ENCODE peak calls at places on chromosomes 1 and 21, in five cellular contexts. One of them, this sample, is unnamed.

GRCh38 chr1:20974951-20975350 is 187.8 kb upstream of the HP1BP3 start:
- DNase-seq in GM23338: no peak
- DNase-seq in A549: no peak
- DNase-seq in SK-N-SH: no peak
- DNase-seq in K562: no peak
- DNase-seq in this sample: no peak

GRCh38 chr1:158146165-158146564 is 34.5 kb upstream of the CD1D start:
- DNase-seq in GM23338: no peak
- DNase-seq in A549: peak; percentile 23
- DNase-seq in SK-N-SH: no peak
- DNase-seq in K562: no peak
- DNase-seq in this sample: no peak

GRCh38 chr1:202018476-202019234 is 8.3 kb downstream of the ELF3 start:
- DNase-seq in GM23338: peak; percentile 33
- DNase-seq in A549: peak; percentile 99
- DNase-seq in SK-N-SH: no peak
- DNase-seq in K562: peak; percentile 93
- DNase-seq in this sample: peak; percentile 82

GRCh38 chr1:10082785-10083479 is 50.2 kb downstream of the UBE4B start:
- DNase-seq in GM23338: no peak
- DNase-seq in A549: no peak
- DNase-seq in SK-N-SH: no peak
- DNase-seq in K562: no peak
- DNase-seq in this sample: no peak

GRCh38 chr1:100277866-100278265 is 11.8 kb downstream of the RTCA start:
- DNase-seq in GM23338: no peak
- DNase-seq in A549: peak; percentile 10
- DNase-seq in SK-N-SH: no peak
- DNase-seq in K562: peak; percentile 21
- DNase-seq in this sample: no peak

GRCh38 chr21:39263372-39263771 is 50.1 kb downstream of the BRWD1 start:
- DNase-seq in GM23338: no peak
- DNase-seq in A549: no peak
- DNase-seq in SK-N-SH: no peak
- DNase-seq in K562: no peak
- DNase-seq in this sample: no peak

GRCh38 chr1:229848762-229849677 is 218.0 kb upstream of the GALNT2 start:
- DNase-seq in GM23338: peak; percentile 73
- DNase-seq in A549: peak; percentile 47
- DNase-seq in SK-N-SH: peak; percentile 48
- DNase-seq in K562: peak; percentile 67
- DNase-seq in this sample: no peak

GRCh38 chr21:39125752-39126485 is 57.3 kb downstream of the PSMG1 start:
- DNase-seq in GM23338: peak; percentile 88
- DNase-seq in A549: peak; percentile 59
- DNase-seq in SK-N-SH: peak; percentile 70
- DNase-seq in K562: no peak
- DNase-seq in this sample: peak; percentile 30

GRCh38 chr1:87151500-87152421 is 176.9 kb upstream of the LMO4 start:
- DNase-seq in GM23338: peak; percentile 90
- DNase-seq in A549: no peak
- DNase-seq in SK-N-SH: no peak
- DNase-seq in K562: peak; percentile 44
- DNase-seq in this sample: no peak

GRCh38 chr1:236284291-236284711 is 2.5 kb upstream of the ERO1B start:
- DNase-seq in GM23338: peak; percentile 5
- DNase-seq in A549: no peak
- DNase-seq in SK-N-SH: no peak
- DNase-seq in K562: no peak
- DNase-seq in this sample: no peak

GRCh38 chr1:160682983-160683886 is 28.4 kb downstream of the CD48 start:
- DNase-seq in GM23338: no peak
- DNase-seq in A549: no peak
- DNase-seq in SK-N-SH: no peak
- DNase-seq in K562: no peak
- DNase-seq in this sample: no peak

GRCh38 chr1:235253219-235253640 is 74.7 kb downstream of the ARID4B start:
- DNase-seq in GM23338: peak; percentile 89
- DNase-seq in A549: peak; percentile 73
- DNase-seq in SK-N-SH: peak; percentile 50
- DNase-seq in K562: peak; percentile 36
- DNase-seq in this sample: peak; percentile 69

GRCh38 chr1:229452956-229453801 is 19.3 kb upstream of the ACTA1 start:
- DNase-seq in GM23338: peak; percentile 49
- DNase-seq in A549: peak; percentile 63
- DNase-seq in SK-N-SH: no peak
- DNase-seq in K562: no peak
- DNase-seq in this sample: peak; percentile 2

GRCh38 chr1:97827887-97828286 is 92.9 kb downstream of the DPYD start:
- DNase-seq in GM23338: peak; percentile 45
- DNase-seq in A549: no peak
- DNase-seq in SK-N-SH: no peak
- DNase-seq in K562: no peak
- DNase-seq in this sample: no peak

GRCh38 chr1:224377676-224378006 is 21.0 kb downstream of the CNIH4 start:
- DNase-seq in GM23338: no peak
- DNase-seq in A549: no peak
- DNase-seq in SK-N-SH: no peak
- DNase-seq in K562: no peak
- DNase-seq in this sample: no peak

GRCh38 chr1:59917026-59917784 is 9.4 kb downstream of the CYP2J2 start:
- DNase-seq in GM23338: no peak
- DNase-seq in A549: no peak
- DNase-seq in SK-N-SH: no peak
- DNase-seq in K562: no peak
- DNase-seq in this sample: no peak

GRCh38 chr1:187454010-187454409 is 625.3 kb downstream of the PLA2G4A start:
- DNase-seq in GM23338: no peak
- DNase-seq in A549: no peak
- DNase-seq in SK-N-SH: no peak
- DNase-seq in K562: no peak
- DNase-seq in this sample: no peak

GRCh38 chr21:35563885-35564451 is 496.4 kb downstream of the SETD4 start:
- DNase-seq in GM23338: no peak
- DNase-seq in A549: no peak
- DNase-seq in SK-N-SH: no peak
- DNase-seq in K562: no peak
- DNase-seq in this sample: no peak

GRCh38 chr1:236064674-236065508 is at the start of gene NID1:
- DNase-seq in GM23338: peak; percentile 91
- DNase-seq in A549: peak; percentile 35
- DNase-seq in SK-N-SH: peak; percentile 88
- DNase-seq in K562: no peak
- DNase-seq in this sample: no peak

GRCh38 chr21:41396452-41397107 is 29.5 kb upstream of the MX1 start:
- DNase-seq in GM23338: peak; percentile 18
- DNase-seq in A549: no peak
- DNase-seq in SK-N-SH: no peak
- DNase-seq in K562: no peak
- DNase-seq in this sample: no peak

GRCh38 chr1:36522021-36522420 is 39.3 kb upstream of the CSF3R start:
- DNase-seq in GM23338: no peak
- DNase-seq in A549: no peak
- DNase-seq in SK-N-SH: no peak
- DNase-seq in K562: no peak
- DNase-seq in this sample: no peak

GRCh38 chr1:73044241-73044640 is 761.9 kb upstream of the NEGR1 start:
- DNase-seq in GM23338: no peak
- DNase-seq in A549: no peak
- DNase-seq in SK-N-SH: no peak
- DNase-seq in K562: no peak
- DNase-seq in this sample: no peak

GRCh38 chr1:41683681-41684500 is 199.4 kb upstream of the EDN2 start:
- DNase-seq in GM23338: no peak
- DNase-seq in A549: no peak
- DNase-seq in SK-N-SH: no peak
- DNase-seq in K562: peak; percentile 23
- DNase-seq in this sample: no peak

GRCh38 chr1:156859523-156860112 is 701 bp upstream of the INSRR start:
- DNase-seq in GM23338: peak; percentile 55
- DNase-seq in A549: peak; percentile 24
- DNase-seq in SK-N-SH: peak; percentile 61
- DNase-seq in K562: no peak
- DNase-seq in this sample: no peak

GRCh38 chr1:63042278-63042677 is 258.3 kb downstream of the ATG4C start:
- DNase-seq in GM23338: peak; percentile 25
- DNase-seq in A549: no peak
- DNase-seq in SK-N-SH: no peak
- DNase-seq in K562: no peak
- DNase-seq in this sample: no peak

GRCh38 chr1:89834078-89834704 is 13.4 kb downstream of the LRRC8D start:
- DNase-seq in GM23338: no peak
- DNase-seq in A549: no peak
- DNase-seq in SK-N-SH: no peak
- DNase-seq in K562: no peak
- DNase-seq in this sample: no peak

GRCh38 chr1:15248238-15248637 is 1.2 kb downstream of the FHAD1 start:
- DNase-seq in GM23338: no peak
- DNase-seq in A549: no peak
- DNase-seq in SK-N-SH: no peak
- DNase-seq in K562: no peak
- DNase-seq in this sample: no peak

GRCh38 chr1:90591355-90591969 is 125.6 kb downstream of the BARHL2 start:
- DNase-seq in GM23338: no peak
- DNase-seq in A549: no peak
- DNase-seq in SK-N-SH: no peak
- DNase-seq in K562: no peak
- DNase-seq in this sample: no peak

GRCh38 chr1:24416666-24417391 is 1.2 kb downstream of the NIPAL3 start:
- DNase-seq in GM23338: peak; percentile 35
- DNase-seq in A549: no peak
- DNase-seq in SK-N-SH: no peak
- DNase-seq in K562: peak; percentile 53
- DNase-seq in this sample: peak; percentile 64

GRCh38 chr21:44813727-44814126 is 4.1 kb downstream of the SUMO3 start:
- DNase-seq in GM23338: no peak
- DNase-seq in A549: no peak
- DNase-seq in SK-N-SH: no peak
- DNase-seq in K562: no peak
- DNase-seq in this sample: no peak

GRCh38 chr1:209530990-209531389 is 52.5 kb upstream of the CAMK1G start:
- DNase-seq in GM23338: no peak
- DNase-seq in A549: no peak
- DNase-seq in SK-N-SH: no peak
- DNase-seq in K562: no peak
- DNase-seq in this sample: no peak

GRCh38 chr1:183363967-183364366 is 54.2 kb downstream of the NMNAT2 start:
- DNase-seq in GM23338: no peak
- DNase-seq in A549: no peak
- DNase-seq in SK-N-SH: no peak
- DNase-seq in K562: no peak
- DNase-seq in this sample: no peak

GRCh38 chr1:85585845-85586244 is 5.3 kb downstream of the CCN1 start:
- DNase-seq in GM23338: no peak
- DNase-seq in A549: no peak
- DNase-seq in SK-N-SH: no peak
- DNase-seq in K562: no peak
- DNase-seq in this sample: peak; percentile 51

GRCh38 chr21:17640821-17641220 is 28.1 kb upstream of the BTG3 start:
- DNase-seq in GM23338: no peak
- DNase-seq in A549: no peak
- DNase-seq in SK-N-SH: no peak
- DNase-seq in K562: no peak
- DNase-seq in this sample: no peak

GRCh38 chr1:192607836-192608235 is 28.1 kb upstream of the RGS13 start:
- DNase-seq in GM23338: no peak
- DNase-seq in A549: no peak
- DNase-seq in SK-N-SH: no peak
- DNase-seq in K562: no peak
- DNase-seq in this sample: no peak

GRCh38 chr1:192604979-192605620 is 29.5 kb downstream of the RGS1 start:
- DNase-seq in GM23338: no peak
- DNase-seq in A549: no peak
- DNase-seq in SK-N-SH: no peak
- DNase-seq in K562: no peak
- DNase-seq in this sample: no peak

GRCh38 chr1:192608671-192609070 is 27.3 kb upstream of the RGS13 start:
- DNase-seq in GM23338: no peak
- DNase-seq in A549: no peak
- DNase-seq in SK-N-SH: no peak
- DNase-seq in K562: no peak
- DNase-seq in this sample: no peak

GRCh38 chr1:192610114-192610958 is 25.6 kb upstream of the RGS13 start:
- DNase-seq in GM23338: peak; percentile 35
- DNase-seq in A549: peak; percentile 21
- DNase-seq in SK-N-SH: peak; percentile 21
- DNase-seq in K562: no peak
- DNase-seq in this sample: no peak

GRCh38 chr1:192609110-192610079 is 26.6 kb upstream of the RGS13 start:
- DNase-seq in GM23338: no peak
- DNase-seq in A549: no peak
- DNase-seq in SK-N-SH: no peak
- DNase-seq in K562: no peak
- DNase-seq in this sample: no peak
- TF ChIP-seq REST in GM23338: no peak
- TF ChIP-seq REST in A549: no peak
- TF ChIP-seq REST in SK-N-SH: no peak
- TF ChIP-seq REST in K562: no peak
- TF ChIP-seq REST in this sample: no peak

GRCh38 chr1:226574591-226575435 is 26.2 kb downstream of the STUM start:
- DNase-seq in GM23338: no peak
- DNase-seq in A549: no peak
- DNase-seq in SK-N-SH: no peak
- DNase-seq in K562: no peak
- DNase-seq in this sample: no peak
- H3K4me1 ChIP-seq in GM23338: no peaks in the 10 kb centered on the region
- H3K4me1 ChIP-seq in A549: no peaks in the 10 kb centered on the region
- H3K4me1 ChIP-seq in SK-N-SH: peaks cover 9% of the 10 kb centered on the region
- H3K4me1 ChIP-seq in K562: peaks cover 3% of the 10 kb centered on the region
- H3K4me1 ChIP-seq in this sample: no peaks in the 10 kb centered on the region

GRCh38 chr21:32519945-32520884 is 65.1 kb downstream of the TCP10L start:
- DNase-seq in GM23338: no peak
- DNase-seq in A549: no peak
- DNase-seq in SK-N-SH: no peak
- DNase-seq in K562: no peak
- DNase-seq in this sample: no peak

GRCh38 chr21:32520885-32521735 is 64.2 kb downstream of the TCP10L start:
- DNase-seq in GM23338: no peak
- DNase-seq in A549: peak; percentile 28
- DNase-seq in SK-N-SH: peak; percentile 62
- DNase-seq in K562: no peak
- DNase-seq in this sample: no peak

GRCh38 chr21:32514275-32515055 is 70.9 kb downstream of the TCP10L start:
- DNase-seq in GM23338: no peak
- DNase-seq in A549: no peak
- DNase-seq in SK-N-SH: no peak
- DNase-seq in K562: no peak
- DNase-seq in this sample: no peak

GRCh38 chr21:32516729-32517649 is 68.3 kb downstream of the TCP10L start:
- DNase-seq in GM23338: no peak
- DNase-seq in A549: peak; percentile 25
- DNase-seq in SK-N-SH: no peak
- DNase-seq in K562: peak; percentile 37
- DNase-seq in this sample: no peak

GRCh38 chr21:32515869-32516268 is 69.5 kb downstream of the TCP10L start:
- DNase-seq in GM23338: no peak
- DNase-seq in A549: no peak
- DNase-seq in SK-N-SH: no peak
- DNase-seq in K562: no peak
- DNase-seq in this sample: no peak
- TF ChIP-seq REST in GM23338: no peak
- TF ChIP-seq REST in A549: no peak
- TF ChIP-seq REST in SK-N-SH: no peak
- TF ChIP-seq REST in K562: no peak
- TF ChIP-seq REST in this sample: no peak

GRCh38 chr1:219535021-219535420 is 77.9 kb downstream of the ZC3H11B start:
- DNase-seq in GM23338: no peak
- DNase-seq in A549: no peak
- DNase-seq in SK-N-SH: no peak
- DNase-seq in K562: no peak
- DNase-seq in this sample: no peak
- H3K4me1 ChIP-seq in GM23338: peaks cover 6% of the 10 kb centered on the region
- H3K4me1 ChIP-seq in A549: peaks cover 5% of the 10 kb centered on the region
- H3K4me1 ChIP-seq in SK-N-SH: peaks cover 5% of the 10 kb centered on the region
- H3K4me1 ChIP-seq in K562: no peaks in the 10 kb centered on the region
- H3K4me1 ChIP-seq in this sample: no peaks in the 10 kb centered on the region